ENCODE peak calls at places on chromosomes 1 and 21, in four cellular contexts. One of them, this sample, is unnamed.

GRCh38 chr1:227330709-227331108 is 12.4 kb upstream of the CDC42BPA start:
- DNase-seq in GM23338: no peak
- DNase-seq in GM12878: no peak
- DNase-seq in HCT116: no peak
- DNase-seq in this sample: no peak

GRCh38 chr1:160251006-160251405 is 11.3 kb downstream of the DCAF8 start:
- DNase-seq in GM23338: no peak
- DNase-seq in HCT116: no peak
- DNase-seq in GM12878: no peak
- DNase-seq in this sample: no peak

GRCh38 chr1:69787151-69787550 is 219.4 kb downstream of the LRRC7 start:
- DNase-seq in GM23338: peak; percentile 25
- DNase-seq in GM12878: no peak
- DNase-seq in HCT116: no peak
- DNase-seq in this sample: no peak

GRCh38 chr1:168825129-168825528 is 96.1 kb upstream of the DPT start:
- DNase-seq in GM12878: no peak
- DNase-seq in GM23338: no peak
- DNase-seq in HCT116: no peak
- DNase-seq in this sample: no peak

GRCh38 chr1:30488324-30488913 is 235.0 kb downstream of the MATN1 start:
- DNase-seq in HCT116: no peak
- DNase-seq in GM12878: no peak
- DNase-seq in GM23338: no peak
- DNase-seq in this sample: no peak

GRCh38 chr1:98794196-98794886 is 132.8 kb downstream of the SNX7 start:
- DNase-seq in GM23338: peak; percentile 78
- DNase-seq in HCT116: peak; percentile 48
- DNase-seq in GM12878: peak; percentile 15
- DNase-seq in this sample: peak; percentile 35

GRCh38 chr1:31617917-31618746 is 643 bp downstream of the HCRTR1 start:
- DNase-seq in GM23338: peak; percentile 86
- DNase-seq in HCT116: no peak
- DNase-seq in GM12878: no peak
- DNase-seq in this sample: no peak

GRCh38 chr1:110119843-110120242 is 7.6 kb downstream of the UBL4B start:
- DNase-seq in HCT116: no peak
- DNase-seq in GM23338: no peak
- DNase-seq in GM12878: no peak
- DNase-seq in this sample: no peak

GRCh38 chr1:66552287-66552686 is 18.3 kb downstream of the SGIP1 start:
- DNase-seq in HCT116: no peak
- DNase-seq in GM23338: no peak
- DNase-seq in GM12878: no peak
- DNase-seq in this sample: no peak

GRCh38 chr1:76269175-76269574 is 194.6 kb downstream of the ST6GALNAC3 start:
- DNase-seq in HCT116: no peak
- DNase-seq in GM12878: no peak
- DNase-seq in GM23338: no peak
- DNase-seq in this sample: no peak

GRCh38 chr1:218546314-218546713 is 201.2 kb downstream of the TGFB2 start:
- DNase-seq in GM12878: no peak
- DNase-seq in HCT116: no peak
- DNase-seq in GM23338: no peak
- DNase-seq in this sample: no peak

GRCh38 chr1:60222492-60223369 is 149.2 kb upstream of the C1orf87 start:
- DNase-seq in GM23338: no peak
- DNase-seq in GM12878: no peak
- DNase-seq in HCT116: no peak
- DNase-seq in this sample: no peak

GRCh38 chr21:34967509-34968289 is 81.4 kb downstream of the RUNX1 start:
- DNase-seq in HCT116: no peak
- DNase-seq in GM12878: no peak
- DNase-seq in GM23338: no peak
- DNase-seq in this sample: no peak

GRCh38 chr1:65791860-65792670 is 630 bp upstream of the PDE4B start:
- DNase-seq in GM12878: no peak
- DNase-seq in GM23338: peak; percentile 40
- DNase-seq in HCT116: no peak
- DNase-seq in this sample: no peak

GRCh38 chr1:162003825-162004205 is 19.9 kb downstream of the OLFML2B start:
- DNase-seq in HCT116: no peak
- DNase-seq in GM23338: no peak
- DNase-seq in GM12878: no peak
- DNase-seq in this sample: peak; percentile 98

GRCh38 chr1:94579876-94580294 is 38.3 kb upstream of the F3 start:
- DNase-seq in HCT116: peak; percentile 60
- DNase-seq in GM23338: peak; percentile 61
- DNase-seq in GM12878: no peak
- DNase-seq in this sample: no peak

GRCh38 chr1:205272541-205272940 is 44.8 kb downstream of the TMCC2 start:
- DNase-seq in HCT116: no peak
- DNase-seq in GM23338: no peak
- DNase-seq in GM12878: no peak
- DNase-seq in this sample: no peak

GRCh38 chr21:42705746-42706374 is 52.4 kb downstream of the PDE9A start:
- DNase-seq in GM23338: no peak
- DNase-seq in HCT116: no peak
- DNase-seq in GM12878: no peak
- DNase-seq in this sample: no peak

GRCh38 chr1:200328379-200328778 is 81.5 kb downstream of the ZNF281 start:
- DNase-seq in GM23338: peak; percentile 51
- DNase-seq in GM12878: no peak
- DNase-seq in HCT116: no peak
- DNase-seq in this sample: no peak

GRCh38 chr1:91754348-91754747 is 131.6 kb downstream of the TGFBR3 start:
- DNase-seq in GM12878: no peak
- DNase-seq in HCT116: no peak
- DNase-seq in GM23338: no peak
- DNase-seq in this sample: no peak

GRCh38 chr1:54604572-54605370 is 18.6 kb downstream of the FAM151A start:
- DNase-seq in GM23338: no peak
- DNase-seq in GM12878: peak; percentile 17
- DNase-seq in HCT116: no peak
- DNase-seq in this sample: no peak

GRCh38 chr1:58717979-58718378 is 18.1 kb upstream of the MYSM1 start:
- DNase-seq in HCT116: no peak
- DNase-seq in GM12878: no peak
- DNase-seq in GM23338: no peak
- DNase-seq in this sample: no peak

GRCh38 chr1:77534456-77534855 is 148.0 kb downstream of the ZZZ3 start:
- DNase-seq in HCT116: no peak
- DNase-seq in GM12878: no peak
- DNase-seq in GM23338: no peak
- DNase-seq in this sample: no peak

GRCh38 chr1:112717263-112717662 is 2.1 kb upstream of the PPM1J start:
- DNase-seq in HCT116: no peak
- DNase-seq in GM23338: no peak
- DNase-seq in GM12878: no peak
- DNase-seq in this sample: no peak

GRCh38 chr1:2381741-2382620 is 9.4 kb downstream of the MORN1 start:
- DNase-seq in HCT116: peak; percentile 28
- DNase-seq in GM12878: no peak
- DNase-seq in GM23338: peak; percentile 89
- DNase-seq in this sample: no peak

GRCh38 chr1:16717174-16718108 is 22.9 kb upstream of the RNU1-4 start:
- DNase-seq in GM12878: no peak
- DNase-seq in GM23338: no peak
- DNase-seq in HCT116: no peak
- DNase-seq in this sample: no peak

GRCh38 chr21:46069719-46070279 is 28.1 kb upstream of the COL6A2 start:
- DNase-seq in GM12878: no peak
- DNase-seq in HCT116: no peak
- DNase-seq in GM23338: no peak
- DNase-seq in this sample: no peak

DNA sequence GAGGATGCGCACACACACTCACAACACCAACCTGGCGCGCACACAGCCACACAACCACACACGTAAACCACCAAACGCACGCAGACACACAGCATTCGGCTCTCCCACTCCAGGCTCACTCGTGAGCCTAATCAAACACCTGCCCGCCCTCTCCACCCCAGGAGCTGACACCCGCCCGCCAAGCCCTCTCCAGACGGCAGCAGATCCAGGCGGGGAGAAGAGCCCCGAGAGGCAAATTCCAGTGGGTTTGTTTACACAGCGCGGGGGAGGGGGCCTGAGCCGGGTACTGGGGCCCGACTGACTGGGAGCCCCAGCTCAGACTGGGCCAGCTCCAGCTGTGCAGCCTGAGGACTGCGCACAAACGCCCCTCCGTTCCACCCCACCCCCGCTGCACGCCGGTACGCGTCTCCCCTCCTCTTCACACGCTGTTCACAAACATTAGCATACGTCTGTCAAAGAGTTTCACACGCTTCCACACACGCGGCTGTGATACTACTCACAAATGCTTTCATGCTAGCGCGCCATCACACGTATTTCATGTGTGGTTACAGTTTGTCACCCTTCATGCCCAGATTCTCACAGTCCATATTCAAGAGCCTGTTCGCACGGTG is 1.1 kb upstream of the EFNA1 start:
- DNase-seq in HCT116: no peak
- DNase-seq in GM12878: no peak
- DNase-seq in GM23338: peak; percentile 83
- DNase-seq in this sample: peak; percentile 35
- TF ChIP-seq POLR2AphosphoS5 in HCT116: no peak
- TF ChIP-seq POLR2AphosphoS5 in GM12878: no peak
- TF ChIP-seq POLR2AphosphoS5 in GM23338: no peak
- TF ChIP-seq POLR2AphosphoS5 in this sample: peak; percentile 50

GRCh38 chr1:167541610-167542009 is 12.0 kb downstream of the CREG1 start:
- DNase-seq in GM23338: no peak
- DNase-seq in HCT116: no peak
- DNase-seq in GM12878: no peak
- DNase-seq in this sample: no peak
- H3K27ac ChIP-seq in GM23338: no peak overlapping the region
- H3K27ac ChIP-seq in HCT116: no peak overlapping the region
- H3K27ac ChIP-seq in GM12878: peak overlapping the region; percentile 27
- H3K27ac ChIP-seq in this sample: no peak overlapping the region

GRCh38 chr1:7705908-7706216 is 65.2 kb upstream of the VAMP3 start:
- DNase-seq in HCT116: no peak
- DNase-seq in GM12878: no peak
- DNase-seq in GM23338: no peak
- DNase-seq in this sample: no peak

GRCh38 chr1:7705048-7705907 is 65.8 kb upstream of the VAMP3 start:
- DNase-seq in HCT116: no peak
- DNase-seq in GM23338: peak; percentile 76
- DNase-seq in GM12878: no peak
- DNase-seq in this sample: no peak

GRCh38 chr1:7702365-7702764 is 68.7 kb upstream of the VAMP3 start:
- DNase-seq in HCT116: no peak
- DNase-seq in GM12878: no peak
- DNase-seq in GM23338: peak; percentile 62
- DNase-seq in this sample: no peak

GRCh38 chr1:7704214-7705047 is 66.7 kb upstream of the VAMP3 start:
- DNase-seq in HCT116: peak; percentile 77
- DNase-seq in GM12878: no peak
- DNase-seq in GM23338: peak; percentile 96
- DNase-seq in this sample: no peak

DNA sequence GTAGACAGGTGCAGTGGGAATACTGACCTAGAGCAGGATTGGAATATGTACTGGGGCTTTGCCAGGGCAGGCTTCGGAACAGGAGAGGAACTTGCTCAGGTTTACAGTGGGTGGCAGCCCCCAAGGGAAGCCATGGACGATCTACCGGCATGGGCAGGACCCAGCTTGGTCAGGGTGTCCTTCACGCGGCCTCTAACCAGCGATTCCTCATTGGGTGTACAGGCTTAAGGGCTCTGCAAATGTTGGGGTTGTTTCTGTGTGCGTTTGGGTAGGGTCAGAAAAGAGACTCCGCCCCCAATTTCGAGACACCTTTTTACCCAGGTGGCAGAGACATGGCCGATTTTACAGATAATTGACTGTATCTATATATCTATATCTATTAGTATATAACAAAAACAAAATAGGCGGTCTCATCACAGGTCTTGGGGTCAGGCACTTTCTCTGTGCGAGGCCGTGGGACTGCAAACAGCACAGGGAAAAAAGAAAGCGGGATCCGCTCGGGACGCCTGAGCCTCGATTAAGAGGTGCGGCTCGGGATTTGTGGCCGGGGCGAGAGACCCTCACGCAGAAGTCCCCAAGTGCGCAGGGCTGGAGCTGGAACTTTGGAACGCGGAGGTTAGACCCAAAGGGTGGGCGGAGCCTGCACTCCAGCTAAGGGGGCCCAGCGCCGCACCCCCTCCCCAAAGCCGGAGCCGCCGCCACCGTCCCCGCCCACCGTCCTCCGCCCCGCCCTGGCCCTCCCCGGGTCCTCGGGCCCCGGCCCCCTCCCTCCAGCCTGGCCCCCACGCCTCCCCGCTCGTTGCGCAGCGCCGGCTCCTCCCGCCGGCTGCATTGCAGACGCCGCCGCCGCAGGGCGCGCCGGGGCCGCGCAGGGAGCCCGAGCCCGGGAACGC is 67.5 kb upstream of the VAMP3 start:
- DNase-seq in GM12878: no peak
- DNase-seq in GM23338: peak; percentile 82
- DNase-seq in HCT116: no peak
- DNase-seq in this sample: no peak
- TF ChIP-seq EZH2 in GM12878: no peak
- TF ChIP-seq EZH2 in GM23338: no peak
- TF ChIP-seq EZH2 in HCT116: no peak
- TF ChIP-seq EZH2 in this sample: no peak

GRCh38 chr1:119631086-119631432 is 17.0 kb downstream of the ZNF697 start:
- DNase-seq in HCT116: no peak
- DNase-seq in GM23338: no peak
- DNase-seq in GM12878: no peak
- DNase-seq in this sample: no peak

GRCh38 chr1:119632836-119633235 is 15.2 kb downstream of the ZNF697 start:
- DNase-seq in GM12878: no peak
- DNase-seq in GM23338: no peak
- DNase-seq in HCT116: no peak
- DNase-seq in this sample: no peak

GRCh38 chr1:119633575-119634325 is 14.3 kb downstream of the ZNF697 start:
- DNase-seq in HCT116: no peak
- DNase-seq in GM12878: no peak
- DNase-seq in GM23338: no peak
- DNase-seq in this sample: no peak

GRCh38 chr1:119632103-119632490 is 16.0 kb downstream of the ZNF697 start:
- DNase-seq in GM23338: no peak
- DNase-seq in GM12878: no peak
- DNase-seq in HCT116: no peak
- DNase-seq in this sample: no peak

DNA sequence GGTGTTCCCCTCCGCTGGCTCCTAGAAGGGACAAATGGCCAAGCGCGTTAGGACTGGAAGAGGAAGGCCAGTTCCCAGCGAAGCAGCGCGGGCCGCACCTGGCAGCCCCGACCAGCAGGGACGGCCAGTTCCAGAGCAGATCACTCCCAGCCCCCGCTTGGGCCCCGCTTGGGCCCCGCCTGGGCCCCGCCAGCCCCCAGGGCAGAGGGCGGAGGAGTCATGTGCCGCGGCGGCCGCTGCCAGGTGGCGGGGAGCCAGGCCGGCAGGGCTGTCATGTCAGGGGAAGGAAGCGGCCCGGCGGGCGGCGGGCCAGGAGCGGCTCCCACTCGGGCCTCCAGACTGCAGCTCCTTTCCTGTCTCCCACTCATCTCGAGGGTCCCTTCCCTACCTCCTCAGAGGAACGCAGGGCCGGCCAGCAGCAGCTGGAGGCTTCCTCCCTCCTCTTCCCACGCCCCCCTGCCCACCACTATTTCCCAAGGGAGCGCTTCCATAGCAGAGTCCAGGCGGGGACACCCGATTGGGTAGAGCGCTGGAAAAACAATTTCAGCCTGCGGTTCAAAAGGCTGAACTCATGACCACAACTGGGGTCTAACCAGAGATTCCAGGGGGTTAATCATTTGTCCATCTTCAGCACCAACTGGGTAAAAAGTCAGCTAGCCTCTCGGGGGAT is 16.5 kb downstream of the ZNF697 start:
- DNase-seq in GM23338: peak; percentile 78
- DNase-seq in HCT116: no peak
- DNase-seq in GM12878: no peak
- DNase-seq in this sample: no peak
- TF ChIP-seq POLR2AphosphoS5 in GM23338: no peak
- TF ChIP-seq POLR2AphosphoS5 in HCT116: no peak
- TF ChIP-seq POLR2AphosphoS5 in GM12878: no peak
- TF ChIP-seq POLR2AphosphoS5 in this sample: no peak